ENCODE peak calls at places on chromosomes 11 and 22, in nine cellular contexts. One of them, this sample, is unnamed.

GRCh38 chr11:76910620-76911414 is 50.1 kb downstream of the ACER3 start:
- DNase-seq in upper lobe of right lung: no peak
- DNase-seq in CD4-positive, alpha-beta T cell: no peak
- DNase-seq in epithelial cell of esophagus: no peak
- DNase-seq in endodermal cell: peak; percentile 60
- DNase-seq in RWPE1: no peak
- DNase-seq in dorsolateral prefrontal cortex: no peak
- DNase-seq in neural progenitor cell: no peak
- DNase-seq in astrocyte of the cerebellum: no peak
- DNase-seq in this sample: peak; percentile 22

GRCh38 chr11:102007567-102008437 is 39.4 kb upstream of the CFAP300 start:
- DNase-seq in upper lobe of right lung: no peak
- DNase-seq in CD4-positive, alpha-beta T cell: no peak
- DNase-seq in epithelial cell of esophagus: peak; percentile 90
- DNase-seq in endodermal cell: peak; percentile 51
- DNase-seq in RWPE1: peak; percentile 42
- DNase-seq in dorsolateral prefrontal cortex: no peak
- DNase-seq in neural progenitor cell: peak; percentile 53
- DNase-seq in astrocyte of the cerebellum: peak; percentile 24
- DNase-seq in this sample: no peak

GRCh38 chr11:69290791-69291190 is 3.2 kb upstream of the MYEOV start:
- DNase-seq in upper lobe of right lung: no peak
- DNase-seq in CD4-positive, alpha-beta T cell: no peak
- DNase-seq in epithelial cell of esophagus: no peak
- DNase-seq in endodermal cell: no peak
- DNase-seq in RWPE1: no peak
- DNase-seq in dorsolateral prefrontal cortex: no peak
- DNase-seq in neural progenitor cell: no peak
- DNase-seq in astrocyte of the cerebellum: no peak
- DNase-seq in this sample: no peak

GRCh38 chr22:23773247-23774113 is 831 bp downstream of the MMP11 start:
- DNase-seq in upper lobe of right lung: no peak
- DNase-seq in CD4-positive, alpha-beta T cell: no peak
- DNase-seq in epithelial cell of esophagus: no peak
- DNase-seq in endodermal cell: peak; percentile 69
- DNase-seq in RWPE1: no peak
- DNase-seq in dorsolateral prefrontal cortex: peak; percentile 42
- DNase-seq in neural progenitor cell: no peak
- DNase-seq in astrocyte of the cerebellum: no peak
- DNase-seq in this sample: peak; percentile 61

GRCh38 chr11:3958301-3958700 is 102.8 kb downstream of the STIM1 start:
- DNase-seq in upper lobe of right lung: no peak
- DNase-seq in CD4-positive, alpha-beta T cell: no peak
- DNase-seq in epithelial cell of esophagus: no peak
- DNase-seq in endodermal cell: no peak
- DNase-seq in RWPE1: no peak
- DNase-seq in dorsolateral prefrontal cortex: no peak
- DNase-seq in neural progenitor cell: peak; percentile 10
- DNase-seq in astrocyte of the cerebellum: no peak
- DNase-seq in this sample: no peak

GRCh38 chr11:48307760-48308386 is 1.9 kb downstream of the OR4S1 start:
- DNase-seq in upper lobe of right lung: no peak
- DNase-seq in CD4-positive, alpha-beta T cell: peak; percentile 59
- DNase-seq in epithelial cell of esophagus: peak; percentile 64
- DNase-seq in endodermal cell: peak; percentile 92
- DNase-seq in RWPE1: peak; percentile 26
- DNase-seq in dorsolateral prefrontal cortex: peak; percentile 9
- DNase-seq in neural progenitor cell: peak; percentile 39
- DNase-seq in astrocyte of the cerebellum: no peak
- DNase-seq in this sample: peak; percentile 20

GRCh38 chr11:69308936-69309799 is 15.2 kb downstream of the MYEOV start:
- DNase-seq in upper lobe of right lung: peak; percentile 47
- DNase-seq in CD4-positive, alpha-beta T cell: no peak
- DNase-seq in epithelial cell of esophagus: no peak
- DNase-seq in endodermal cell: peak; percentile 28
- DNase-seq in RWPE1: no peak
- DNase-seq in dorsolateral prefrontal cortex: no peak
- DNase-seq in neural progenitor cell: no peak
- DNase-seq in astrocyte of the cerebellum: no peak
- DNase-seq in this sample: no peak

GRCh38 chr11:8333431-8334401 is 70.0 kb upstream of the LMO1 start:
- DNase-seq in upper lobe of right lung: no peak
- DNase-seq in CD4-positive, alpha-beta T cell: no peak
- DNase-seq in epithelial cell of esophagus: peak; percentile 56
- DNase-seq in endodermal cell: peak; percentile 88
- DNase-seq in RWPE1: peak; percentile 84
- DNase-seq in dorsolateral prefrontal cortex: no peak
- DNase-seq in neural progenitor cell: peak; percentile 83
- DNase-seq in astrocyte of the cerebellum: no peak
- DNase-seq in this sample: no peak

GRCh38 chr11:113296447-113297205 is 17.8 kb upstream of the TTC12 start:
- DNase-seq in upper lobe of right lung: no peak
- DNase-seq in CD4-positive, alpha-beta T cell: no peak
- DNase-seq in epithelial cell of esophagus: no peak
- DNase-seq in endodermal cell: peak; percentile 55
- DNase-seq in RWPE1: no peak
- DNase-seq in dorsolateral prefrontal cortex: no peak
- DNase-seq in neural progenitor cell: no peak
- DNase-seq in astrocyte of the cerebellum: no peak
- DNase-seq in this sample: no peak

GRCh38 chr11:60855726-60856633 is at the start of gene PTGDR2:
- DNase-seq in upper lobe of right lung: no peak
- DNase-seq in CD4-positive, alpha-beta T cell: no peak
- DNase-seq in epithelial cell of esophagus: no peak
- DNase-seq in endodermal cell: no peak
- DNase-seq in RWPE1: no peak
- DNase-seq in dorsolateral prefrontal cortex: no peak
- DNase-seq in neural progenitor cell: no peak
- DNase-seq in astrocyte of the cerebellum: no peak
- DNase-seq in this sample: no peak

GRCh38 chr11:69253028-69253427 is 40.9 kb upstream of the MYEOV start:
- DNase-seq in upper lobe of right lung: no peak
- DNase-seq in CD4-positive, alpha-beta T cell: no peak
- DNase-seq in epithelial cell of esophagus: peak; percentile 80
- DNase-seq in endodermal cell: no peak
- DNase-seq in RWPE1: peak; percentile 42
- DNase-seq in dorsolateral prefrontal cortex: no peak
- DNase-seq in neural progenitor cell: no peak
- DNase-seq in astrocyte of the cerebellum: peak; percentile 4
- DNase-seq in this sample: no peak

GRCh38 chr11:115409691-115410220 is 94.5 kb downstream of the CADM1 start:
- DNase-seq in upper lobe of right lung: no peak
- DNase-seq in CD4-positive, alpha-beta T cell: no peak
- DNase-seq in epithelial cell of esophagus: no peak
- DNase-seq in endodermal cell: no peak
- DNase-seq in RWPE1: no peak
- DNase-seq in dorsolateral prefrontal cortex: no peak
- DNase-seq in neural progenitor cell: peak; percentile 16
- DNase-seq in astrocyte of the cerebellum: no peak
- DNase-seq in this sample: no peak

GRCh38 chr11:65426839-65427690 is 4.5 kb downstream of the NEAT1 start:
- DNase-seq in upper lobe of right lung: peak; percentile 70
- DNase-seq in CD4-positive, alpha-beta T cell: peak; percentile 43
- DNase-seq in epithelial cell of esophagus: peak; percentile 89
- DNase-seq in endodermal cell: peak; percentile 72
- DNase-seq in RWPE1: no peak
- DNase-seq in dorsolateral prefrontal cortex: peak; percentile 55
- DNase-seq in neural progenitor cell: no peak
- DNase-seq in astrocyte of the cerebellum: no peak
- DNase-seq in this sample: peak; percentile 16

GRCh38 chr11:2944530-2944929 is 15.3 kb upstream of the PHLDA2 start:
- DNase-seq in upper lobe of right lung: no peak
- DNase-seq in CD4-positive, alpha-beta T cell: no peak
- DNase-seq in epithelial cell of esophagus: no peak
- DNase-seq in endodermal cell: peak; percentile 53
- DNase-seq in RWPE1: no peak
- DNase-seq in dorsolateral prefrontal cortex: no peak
- DNase-seq in neural progenitor cell: no peak
- DNase-seq in astrocyte of the cerebellum: no peak
- DNase-seq in this sample: no peak

GRCh38 chr22:29269230-29269604 is 1.1 kb downstream of the EWSR1 start:
- DNase-seq in upper lobe of right lung: no peak
- DNase-seq in CD4-positive, alpha-beta T cell: no peak
- DNase-seq in epithelial cell of esophagus: no peak
- DNase-seq in endodermal cell: no peak
- DNase-seq in RWPE1: no peak
- DNase-seq in dorsolateral prefrontal cortex: no peak
- DNase-seq in neural progenitor cell: no peak
- DNase-seq in astrocyte of the cerebellum: no peak
- DNase-seq in this sample: no peak

GRCh38 chr22:29266564-29267461 is 968 bp downstream of the RHBDD3 start:
- DNase-seq in upper lobe of right lung: peak; percentile 58
- DNase-seq in CD4-positive, alpha-beta T cell: no peak
- DNase-seq in epithelial cell of esophagus: no peak
- DNase-seq in endodermal cell: peak; percentile 74
- DNase-seq in RWPE1: no peak
- DNase-seq in dorsolateral prefrontal cortex: no peak
- DNase-seq in neural progenitor cell: peak; percentile 55
- DNase-seq in astrocyte of the cerebellum: no peak
- DNase-seq in this sample: no peak

GRCh38 chr22:29268511-29269229 is 602 bp downstream of the EWSR1 start:
- DNase-seq in upper lobe of right lung: peak; percentile 87
- DNase-seq in CD4-positive, alpha-beta T cell: peak; percentile 13
- DNase-seq in epithelial cell of esophagus: peak; percentile 45
- DNase-seq in endodermal cell: peak; percentile 79
- DNase-seq in RWPE1: peak; percentile 32
- DNase-seq in dorsolateral prefrontal cortex: peak; percentile 67
- DNase-seq in neural progenitor cell: peak; percentile 86
- DNase-seq in astrocyte of the cerebellum: peak; percentile 56
- DNase-seq in this sample: peak; percentile 74

GRCh38 chr22:29267462-29267857 is 321 bp downstream of the RHBDD3 start:
- DNase-seq in upper lobe of right lung: no peak
- DNase-seq in CD4-positive, alpha-beta T cell: no peak
- DNase-seq in epithelial cell of esophagus: no peak
- DNase-seq in endodermal cell: no peak
- DNase-seq in RWPE1: no peak
- DNase-seq in dorsolateral prefrontal cortex: no peak
- DNase-seq in neural progenitor cell: no peak
- DNase-seq in astrocyte of the cerebellum: no peak
- DNase-seq in this sample: no peak

GRCh38 chr22:29267858-29268510 is at the start of the genes EWSR1 and RHBDD3:
- DNase-seq in upper lobe of right lung: peak; percentile 97
- DNase-seq in CD4-positive, alpha-beta T cell: peak; percentile 95
- DNase-seq in epithelial cell of esophagus: peak; percentile 97
- DNase-seq in endodermal cell: peak; percentile 97
- DNase-seq in RWPE1: peak; percentile 92
- DNase-seq in dorsolateral prefrontal cortex: peak; percentile 90
- DNase-seq in neural progenitor cell: peak; percentile 97
- DNase-seq in astrocyte of the cerebellum: peak; percentile 90
- DNase-seq in this sample: peak; percentile 95
- TF ChIP-seq CTCF in upper lobe of right lung: no peak
- TF ChIP-seq CTCF in CD4-positive, alpha-beta T cell: no peak
- TF ChIP-seq CTCF in epithelial cell of esophagus: no peak
- TF ChIP-seq CTCF in endodermal cell: no peak
- TF ChIP-seq CTCF in RWPE1: no peak
- TF ChIP-seq CTCF in dorsolateral prefrontal cortex: no peak
- TF ChIP-seq CTCF in neural progenitor cell: no peak
- TF ChIP-seq CTCF in astrocyte of the cerebellum: no peak
- TF ChIP-seq CTCF in this sample: peak; percentile 10

GRCh38 chr22:22099194-22099486 is 116.6 kb upstream of the TOP3B start:
- DNase-seq in upper lobe of right lung: no peak
- DNase-seq in CD4-positive, alpha-beta T cell: no peak
- DNase-seq in epithelial cell of esophagus: no peak
- DNase-seq in endodermal cell: no peak
- DNase-seq in RWPE1: no peak
- DNase-seq in dorsolateral prefrontal cortex: no peak
- DNase-seq in neural progenitor cell: no peak
- DNase-seq in astrocyte of the cerebellum: no peak
- DNase-seq in this sample: no peak

GRCh38 chr22:22099833-22100812 is 117.5 kb upstream of the TOP3B start:
- DNase-seq in upper lobe of right lung: no peak
- DNase-seq in CD4-positive, alpha-beta T cell: no peak
- DNase-seq in epithelial cell of esophagus: peak; percentile 51
- DNase-seq in endodermal cell: peak; percentile 71
- DNase-seq in RWPE1: no peak
- DNase-seq in dorsolateral prefrontal cortex: no peak
- DNase-seq in neural progenitor cell: peak; percentile 38
- DNase-seq in astrocyte of the cerebellum: no peak
- DNase-seq in this sample: no peak

GRCh38 chr22:22106855-22107254 is 124.3 kb upstream of the TOP3B start:
- DNase-seq in upper lobe of right lung: no peak
- DNase-seq in CD4-positive, alpha-beta T cell: no peak
- DNase-seq in epithelial cell of esophagus: no peak
- DNase-seq in endodermal cell: no peak
- DNase-seq in RWPE1: no peak
- DNase-seq in dorsolateral prefrontal cortex: no peak
- DNase-seq in neural progenitor cell: no peak
- DNase-seq in astrocyte of the cerebellum: no peak
- DNase-seq in this sample: no peak

GRCh38 chr22:22105364-22105763 is 122.8 kb upstream of the TOP3B start:
- DNase-seq in upper lobe of right lung: no peak
- DNase-seq in CD4-positive, alpha-beta T cell: no peak
- DNase-seq in epithelial cell of esophagus: no peak
- DNase-seq in endodermal cell: no peak
- DNase-seq in RWPE1: no peak
- DNase-seq in dorsolateral prefrontal cortex: no peak
- DNase-seq in neural progenitor cell: no peak
- DNase-seq in astrocyte of the cerebellum: no peak
- DNase-seq in this sample: no peak

GRCh38 chr22:22103078-22103593 is 120.5 kb upstream of the TOP3B start:
- DNase-seq in upper lobe of right lung: no peak
- DNase-seq in CD4-positive, alpha-beta T cell: no peak
- DNase-seq in epithelial cell of esophagus: no peak
- DNase-seq in endodermal cell: peak; percentile 88
- DNase-seq in RWPE1: no peak
- DNase-seq in dorsolateral prefrontal cortex: no peak
- DNase-seq in neural progenitor cell: peak; percentile 24
- DNase-seq in astrocyte of the cerebellum: no peak
- DNase-seq in this sample: no peak
- TF ChIP-seq CTCF in upper lobe of right lung: peak; percentile 30
- TF ChIP-seq CTCF in CD4-positive, alpha-beta T cell: no peak
- TF ChIP-seq CTCF in epithelial cell of esophagus: peak; percentile 50
- TF ChIP-seq CTCF in endodermal cell: peak; percentile 82
- TF ChIP-seq CTCF in RWPE1: no peak
- TF ChIP-seq CTCF in dorsolateral prefrontal cortex: no peak
- TF ChIP-seq CTCF in neural progenitor cell: peak; percentile 58
- TF ChIP-seq CTCF in astrocyte of the cerebellum: peak; percentile 54
- TF ChIP-seq CTCF in this sample: peak; percentile 24

DNA sequence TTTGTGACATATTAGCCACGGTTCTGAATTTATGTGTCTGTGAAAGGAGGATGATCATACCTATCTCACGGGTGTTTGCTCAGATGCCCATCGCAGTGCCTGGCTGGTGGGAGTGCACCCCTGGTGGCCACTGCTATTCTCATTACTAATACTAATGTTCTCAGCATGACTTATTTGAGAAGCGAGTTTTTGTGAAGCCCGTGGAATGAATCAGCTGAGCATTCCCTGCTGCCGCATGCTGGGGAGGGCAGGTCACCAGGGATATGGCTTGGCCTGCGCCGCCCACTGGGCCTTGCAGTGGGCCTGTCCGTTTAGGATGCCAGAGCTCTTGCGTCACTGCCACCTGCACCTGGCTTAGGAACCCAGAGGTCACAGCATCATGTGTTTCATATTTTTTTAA is 16.8 kb downstream of the CTTN start:
- DNase-seq in upper lobe of right lung: no peak
- DNase-seq in CD4-positive, alpha-beta T cell: no peak
- DNase-seq in epithelial cell of esophagus: no peak
- DNase-seq in endodermal cell: no peak
- DNase-seq in RWPE1: no peak
- DNase-seq in dorsolateral prefrontal cortex: no peak
- DNase-seq in neural progenitor cell: no peak
- DNase-seq in astrocyte of the cerebellum: peak; percentile 22
- DNase-seq in this sample: no peak
- TF ChIP-seq CTCF in upper lobe of right lung: no peak
- TF ChIP-seq CTCF in CD4-positive, alpha-beta T cell: no peak
- TF ChIP-seq CTCF in epithelial cell of esophagus: no peak
- TF ChIP-seq CTCF in endodermal cell: peak; percentile 59
- TF ChIP-seq CTCF in RWPE1: no peak
- TF ChIP-seq CTCF in dorsolateral prefrontal cortex: no peak
- TF ChIP-seq CTCF in neural progenitor cell: peak; percentile 19
- TF ChIP-seq CTCF in astrocyte of the cerebellum: peak; percentile 62
- TF ChIP-seq CTCF in this sample: peak; percentile 11

GRCh38 chr11:70464509-70465361 is 66.4 kb downstream of the CTTN start:
- DNase-seq in upper lobe of right lung: peak; percentile 62
- DNase-seq in CD4-positive, alpha-beta T cell: no peak
- DNase-seq in epithelial cell of esophagus: no peak
- DNase-seq in endodermal cell: peak; percentile 40
- DNase-seq in RWPE1: no peak
- DNase-seq in dorsolateral prefrontal cortex: no peak
- DNase-seq in neural progenitor cell: no peak
- DNase-seq in astrocyte of the cerebellum: no peak
- DNase-seq in this sample: no peak
- TF ChIP-seq CTCF in upper lobe of right lung: no peak
- TF ChIP-seq CTCF in CD4-positive, alpha-beta T cell: no peak
- TF ChIP-seq CTCF in epithelial cell of esophagus: no peak
- TF ChIP-seq CTCF in endodermal cell: no peak
- TF ChIP-seq CTCF in RWPE1: no peak
- TF ChIP-seq CTCF in dorsolateral prefrontal cortex: no peak
- TF ChIP-seq CTCF in neural progenitor cell: no peak
- TF ChIP-seq CTCF in astrocyte of the cerebellum: no peak
- TF ChIP-seq CTCF in this sample: no peak

This sample was measured in left ventricle myocardium inferior.